ENCODE peak calls at places on chromosomes 3 and 15, in nine cellular contexts. O is neural crest cell; P is stimulated activated CD4-positive, alpha-beta T cell treated with anti-CD3 and anti-CD28 coated beads, Interleukin-2, amount 100 ng/mL, for 24 hours; N is amniotic stem cell; W is fibroblast of lung; Z is right cardiac atrium; A is glutamatergic neuron; R is IMR-90; D is GM04504. K is an unnamed sample.

GRCh38 chr3:72436863-72437592 is 411.2 kb downstream of the SHQ1 start:
- DNase-seq in O (no peak), P (no peak), N (no peak), W (no peak), D (no peak), A (no peak), Z (no peak), R (no peak), K (no peak)

GRCh38 chr15:43903864-43904290 is 77.1 kb downstream of the WDR76 start:
- DNase-seq in O (peak), N (peak), D (peak), W (peak), A (peak), R (peak), P (peak), Z (peak), K (peak)

GRCh38 chr3:68239542-68239941 is 585.1 kb upstream of the SUCLG2 start:
- DNase-seq in N (no peak), O (no peak), D (no peak), Z (no peak), R (no peak), P (no peak), A (no peak), W (no peak), K (no peak)

GRCh38 chr3:117843356-117843755 is 1133.8 kb downstream of the TUSC7 start:
- DNase-seq in N (no peak), R (no peak), Z (no peak), A (no peak), O (no peak), P (no peak), D (no peak), W (no peak), K (no peak)

GRCh38 chr15:90340345-90340744 is 11.7 kb upstream of the ZNF774 start:
- DNase-seq in W (no peak), D (no peak), Z (no peak), R (no peak), N (no peak), A (no peak), P (no peak), O (no peak), K (no peak)

GRCh38 chr3:147185781-147186180 is 220.6 kb downstream of the ZIC4 start:
- DNase-seq in P (no peak), A (no peak), D (no peak), O (no peak), Z (no peak), R (no peak), N (no peak), W (no peak), K (no peak)

GRCh38 chr15:81388431-81388760 is 14.4 kb upstream of the TMC3 start:
- DNase-seq in N (no peak), D (no peak), A (no peak), R (no peak), O (no peak), W (no peak), Z (no peak), P (no peak), K (no peak)

GRCh38 chr3:140019946-140020345 is 85.0 kb downstream of the CLSTN2 start:
- DNase-seq in P (no peak), N (no peak), W (no peak), Z (no peak), O (no peak), A (no peak), D (no peak), R (no peak), K (no peak)

GRCh38 chr15:31236184-31237041 is 90.2 kb upstream of the KLF13 start:
- DNase-seq in D (peak), Z (peak), N (peak), P (no peak), W (peak), R (peak), O (no peak), A (no peak), K (peak)

GRCh38 chr3:100230715-100231114 is 30.1 kb upstream of the TBC1D23 start:
- DNase-seq in Z (no peak), A (no peak), P (no peak), O (no peak), N (no peak), R (no peak), W (peak), D (no peak), K (no peak)

K was measured in NCI-H460.